ENCODE peak calls at places on chromosomes 5 and 9, in eight cellular contexts. J, H, D, R, C, P, I and K are unnamed samples.

GRCh38 chr5:127785098-127785927 is 82.1 kb downstream of the CCDC192 start:
- DNase-seq in C (no peak), H (no peak), J (no peak), D (peak), R (no peak), I (no peak), P (no peak), K (peak)

GRCh38 chr9:98551511-98552286 is 157.0 kb downstream of the GABBR2 start:
- DNase-seq in J (no peak), H (no peak), P (no peak), D (peak), I (no peak), R (no peak), C (no peak), K (no peak)

GRCh38 chr9:117028103-117028858 is 341.2 kb downstream of the TRIM32 start:
- DNase-seq in H (no peak), R (no peak), D (no peak), C (no peak), J (no peak), P (no peak), I (no peak), K (no peak)

GRCh38 chr5:140041492-140042421 is 1.3 kb downstream of the NRG2 start:
- DNase-seq in R (peak), J (no peak), I (peak), P (peak), C (peak), H (no peak), D (peak), K (peak)

GRCh38 chr5:137192293-137192743 is 306.8 kb downstream of the SPOCK1 start:
- DNase-seq in H (no peak), I (no peak), J (no peak), P (no peak), C (no peak), D (peak), R (no peak), K (no peak)

GRCh38 chr5:43190755-43191603 is 1.0 kb upstream of the NIM1K start:
- DNase-seq in H (no peak), D (no peak), R (no peak), C (no peak), J (no peak), I (no peak), P (no peak), K (no peak)

GRCh38 chr9:18935521-18935920 is 97.5 kb downstream of the SAXO1 start:
- DNase-seq in P (no peak), J (no peak), I (no peak), C (no peak), D (no peak), H (no peak), R (no peak), K (no peak)

GRCh38 chr5:104265531-104266130 is 703.0 kb upstream of the NUDT12 start:
- DNase-seq in P (no peak), C (no peak), I (no peak), D (no peak), J (no peak), H (no peak), R (no peak), K (no peak)

GRCh38 chr9:16058131-16058549 is 505.3 kb downstream of the CCDC171 start:
- DNase-seq in J (no peak), C (no peak), R (no peak), H (no peak), D (peak), I (peak), P (no peak), K (no peak)

GRCh38 chr5:99104538-99105132 is 175.8 kb upstream of the CHD1 start:
- DNase-seq in D (peak), P (no peak), C (no peak), I (no peak), J (no peak), R (no peak), H (no peak), K (no peak)

GRCh38 chr9:136090060-136090735 is 4.9 kb downstream of the NACC2 start:
- DNase-seq in P (no peak), J (no peak), I (no peak), H (no peak), D (no peak), C (no peak), R (no peak), K (no peak)

GRCh38 chr9:137827908-137828526 is 49.6 kb upstream of the CACNA1B start:
- DNase-seq in J (no peak), H (no peak), P (no peak), R (no peak), D (no peak), I (no peak), C (no peak), K (no peak)

GRCh38 chr5:1468247-1468612 is 23.0 kb upstream of the SLC6A3 start:
- DNase-seq in C (no peak), P (peak), D (no peak), H (no peak), R (no peak), I (no peak), J (peak), K (no peak)

GRCh38 chr5:5886812-5887486 is 464.5 kb downstream of the ICE1 start:
- DNase-seq in I (peak), C (no peak), P (peak), H (peak), R (no peak), J (peak), D (no peak), K (no peak)

GRCh38 chr5:61333351-61334223 is 1.5 kb downstream of the ZSWIM6 start:
- DNase-seq in C (peak), I (peak), R (no peak), P (peak), H (peak), D (no peak), J (no peak), K (no peak)

GRCh38 chr9:100379862-100380261 is 27.1 kb upstream of the TEX10 start:
- DNase-seq in J (no peak), I (no peak), C (no peak), H (no peak), D (peak), P (no peak), R (no peak), K (peak)

GRCh38 chr5:111111956-111112355 is 19.8 kb downstream of the WDR36 start:
- DNase-seq in H (no peak), P (no peak), R (no peak), D (no peak), I (no peak), J (no peak), C (no peak), K (no peak)

GRCh38 chr9:133129001-133129799 is 8.2 kb upstream of the RALGDS start:
- DNase-seq in J (no peak), I (no peak), P (peak), H (no peak), C (no peak), R (no peak), D (no peak), K (no peak)

GRCh38 chr5:159073030-159073429 is 26.7 kb downstream of the EBF1 start:
- DNase-seq in H (no peak), I (no peak), J (no peak), C (no peak), D (no peak), P (no peak), R (no peak), K (no peak)

GRCh38 chr5:149583394-149583793 is 2.1 kb downstream of the ARHGEF37 start:
- DNase-seq in H (no peak), J (no peak), C (no peak), I (no peak), D (no peak), P (peak), R (no peak), K (peak)

GRCh38 chr5:137155621-137156020 is 343.5 kb downstream of the SPOCK1 start:
- DNase-seq in C (no peak), H (no peak), D (no peak), R (no peak), I (no peak), P (no peak), J (no peak), K (no peak)

GRCh38 chr9:132631280-132631679 is 38.5 kb downstream of the DDX31 start:
- DNase-seq in P (no peak), J (no peak), H (no peak), C (no peak), I (no peak), R (no peak), D (peak), K (no peak)

GRCh38 chr5:173138707-173139106 is 5.6 kb upstream of the BNIP1 start:
- DNase-seq in J (no peak), H (no peak), P (no peak), I (no peak), R (no peak), C (no peak), D (no peak), K (no peak)

GRCh38 chr9:4739587-4740372 is 1.2 kb downstream of the AK3 start:
- DNase-seq in D (no peak), J (no peak), I (peak), R (no peak), H (no peak), C (no peak), P (no peak), K (no peak)

GRCh38 chr9:6186691-6187090 is 28.9 kb upstream of the IL33 start:
- DNase-seq in I (no peak), H (no peak), R (no peak), J (no peak), D (no peak), C (no peak), P (no peak), K (no peak)

GRCh38 chr5:135545115-135545514 is 9.4 kb upstream of the NEUROG1 start:
- DNase-seq in J (no peak), I (no peak), C (no peak), P (no peak), R (no peak), H (no peak), D (no peak), K (peak)

GRCh38 chr5:123549256-123549904 is 37.4 kb downstream of the CSNK1G3 start:
- DNase-seq in R (no peak), P (no peak), H (peak), J (no peak), D (no peak), C (no peak), I (peak), K (no peak)

GRCh38 chr5:120052916-120053828 is 410.9 kb upstream of the PRR16 start:
- DNase-seq in J (no peak), P (no peak), R (no peak), C (no peak), H (no peak), D (no peak), I (no peak), K (no peak)